ENCODE peak calls at places on chromosome 1, in eight cellular contexts. One of them, this sample, is unnamed.

GRCh38 chr1:33388989-33389771 is 41.7 kb downstream of the PHC2 start:
- DNase-seq in lower lobe of right lung: no peak
- DNase-seq in kidney: peak; percentile 76
- DNase-seq in neural progenitor cell: no peak
- DNase-seq in DND-41: no peak
- DNase-seq in endodermal cell: no peak
- DNase-seq in PC-9: no peak
- DNase-seq in fibroblast of lung: peak; percentile 88
- DNase-seq in this sample: peak; percentile 50

GRCh38 chr1:153922076-153922837 is 515 bp downstream of the GATAD2B start:
- DNase-seq in lower lobe of right lung: peak; percentile 68
- DNase-seq in kidney: peak; percentile 86
- DNase-seq in neural progenitor cell: peak; percentile 92
- DNase-seq in DND-41: peak; percentile 79
- DNase-seq in endodermal cell: peak; percentile 91
- DNase-seq in PC-9: peak; percentile 53
- DNase-seq in fibroblast of lung: no peak
- DNase-seq in this sample: no peak

GRCh38 chr1:38296047-38296446 is 249.5 kb upstream of the POU3F1 start:
- DNase-seq in lower lobe of right lung: no peak
- DNase-seq in kidney: no peak
- DNase-seq in neural progenitor cell: no peak
- DNase-seq in DND-41: no peak
- DNase-seq in endodermal cell: no peak
- DNase-seq in PC-9: no peak
- DNase-seq in fibroblast of lung: no peak
- DNase-seq in this sample: no peak

GRCh38 chr1:155080250-155081228 is 1.9 kb downstream of the EFNA3 start:
- DNase-seq in lower lobe of right lung: no peak
- DNase-seq in kidney: peak; percentile 78
- DNase-seq in neural progenitor cell: peak; percentile 95
- DNase-seq in DND-41: peak; percentile 54
- DNase-seq in endodermal cell: peak; percentile 93
- DNase-seq in PC-9: peak; percentile 28
- DNase-seq in fibroblast of lung: no peak
- DNase-seq in this sample: no peak

GRCh38 chr1:230815277-230815676 is 53.0 kb downstream of the C1orf198 start:
- DNase-seq in lower lobe of right lung: no peak
- DNase-seq in kidney: no peak
- DNase-seq in neural progenitor cell: no peak
- DNase-seq in DND-41: no peak
- DNase-seq in endodermal cell: peak; percentile 3
- DNase-seq in PC-9: no peak
- DNase-seq in fibroblast of lung: no peak
- DNase-seq in this sample: no peak

GRCh38 chr1:103112535-103112934 is 4.2 kb upstream of the COL11A1 start:
- DNase-seq in lower lobe of right lung: no peak
- DNase-seq in kidney: no peak
- DNase-seq in neural progenitor cell: no peak
- DNase-seq in DND-41: no peak
- DNase-seq in endodermal cell: no peak
- DNase-seq in PC-9: no peak
- DNase-seq in fibroblast of lung: no peak
- DNase-seq in this sample: no peak

GRCh38 chr1:233598891-233599541 is 14.9 kb upstream of the KCNK1 start:
- DNase-seq in lower lobe of right lung: no peak
- DNase-seq in kidney: no peak
- DNase-seq in neural progenitor cell: no peak
- DNase-seq in DND-41: no peak
- DNase-seq in endodermal cell: no peak
- DNase-seq in PC-9: no peak
- DNase-seq in fibroblast of lung: no peak
- DNase-seq in this sample: no peak

GRCh38 chr1:4616831-4617465 is 37.5 kb upstream of the AJAP1 start:
- DNase-seq in lower lobe of right lung: no peak
- DNase-seq in kidney: peak; percentile 66
- DNase-seq in neural progenitor cell: no peak
- DNase-seq in DND-41: no peak
- DNase-seq in endodermal cell: no peak
- DNase-seq in PC-9: no peak
- DNase-seq in fibroblast of lung: no peak
- DNase-seq in this sample: no peak

DNA sequence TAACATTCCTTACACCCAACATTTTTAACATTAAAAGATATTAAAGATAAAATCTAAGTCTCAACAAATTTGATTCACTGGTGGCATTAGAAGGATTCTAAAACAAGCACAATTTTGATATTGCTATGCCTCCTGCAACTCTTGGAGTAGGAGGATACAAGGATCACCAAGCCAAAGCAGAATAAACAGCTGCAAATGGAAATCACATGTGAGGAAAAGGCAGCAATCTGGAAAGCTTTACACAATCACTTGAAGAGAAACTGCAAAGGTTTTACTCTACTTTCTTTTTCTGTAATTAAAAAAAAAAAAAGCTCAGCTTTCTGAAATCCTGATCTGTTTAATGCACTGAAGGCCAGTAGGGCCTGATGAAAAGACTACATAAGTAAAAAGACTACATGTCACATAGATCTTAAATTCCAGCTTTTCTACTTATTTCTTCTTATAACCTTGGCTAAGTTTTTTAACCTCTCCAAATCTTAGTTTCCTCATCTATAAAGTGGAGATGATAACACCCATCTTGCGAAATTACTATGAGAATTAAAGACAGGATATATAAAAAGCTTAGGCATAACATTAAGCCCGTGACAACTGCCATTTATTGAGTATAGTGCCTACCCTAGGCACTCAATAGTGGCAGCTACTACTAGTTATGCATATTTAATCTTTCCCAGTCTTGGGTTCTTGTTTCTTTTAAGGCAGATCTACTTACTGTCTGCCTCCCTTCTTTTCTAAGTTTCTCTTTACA is 73.5 kb downstream of the EPS15 start:
- DNase-seq in lower lobe of right lung: no peak
- DNase-seq in kidney: no peak
- DNase-seq in neural progenitor cell: no peak
- DNase-seq in DND-41: no peak
- DNase-seq in endodermal cell: no peak
- DNase-seq in PC-9: no peak
- DNase-seq in fibroblast of lung: peak; percentile 45
- DNase-seq in this sample: no peak
- H3K27ac ChIP-seq in lower lobe of right lung: no peak overlapping the region
- H3K27ac ChIP-seq in kidney: no peak overlapping the region
- H3K27ac ChIP-seq in neural progenitor cell: no peak overlapping the region
- H3K27ac ChIP-seq in DND-41: no peak overlapping the region
- H3K27ac ChIP-seq in endodermal cell: peak overlapping the region; percentile 20
- H3K27ac ChIP-seq in PC-9: no peak overlapping the region
- H3K27ac ChIP-seq in fibroblast of lung: no peak overlapping the region
- H3K27ac ChIP-seq in this sample: no peak overlapping the region

DNA sequence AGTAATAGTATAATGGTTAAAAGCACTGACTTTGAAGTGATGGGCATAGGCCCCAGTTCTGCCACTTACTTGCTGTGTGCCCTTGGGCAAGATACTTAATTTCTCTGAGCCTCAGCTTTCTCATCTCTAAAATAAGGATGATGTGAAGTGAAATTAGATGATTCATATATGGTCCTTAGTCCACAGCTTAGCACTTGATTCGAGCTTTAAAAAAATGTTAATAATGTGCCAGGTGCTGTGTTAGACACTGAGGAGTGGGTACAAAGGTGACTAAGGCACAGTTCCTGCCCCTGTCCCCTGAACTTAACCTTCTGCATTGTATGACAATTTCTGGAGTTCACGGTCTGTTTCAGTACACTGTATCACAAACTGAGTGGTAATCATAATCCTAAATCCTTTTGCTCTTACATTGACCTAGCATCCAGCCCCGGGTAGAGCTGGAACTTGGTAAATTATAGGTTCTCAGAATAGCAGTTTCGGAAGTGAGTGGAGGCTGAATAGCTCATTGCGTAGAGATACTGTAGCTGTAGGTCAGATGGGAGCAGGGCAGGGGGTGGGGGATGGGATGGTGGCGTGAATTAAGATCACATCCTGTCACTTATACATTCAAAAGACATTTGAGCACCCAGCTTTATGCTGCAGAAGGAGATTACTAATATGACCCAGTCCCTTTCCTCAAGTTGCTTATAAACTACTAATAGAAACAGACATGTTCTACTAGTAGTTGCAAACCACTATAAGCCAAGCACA is 1.5 kb downstream of the ZNF691 start:
- DNase-seq in lower lobe of right lung: no peak
- DNase-seq in kidney: no peak
- DNase-seq in neural progenitor cell: no peak
- DNase-seq in DND-41: no peak
- DNase-seq in endodermal cell: no peak
- DNase-seq in PC-9: no peak
- DNase-seq in fibroblast of lung: no peak
- DNase-seq in this sample: no peak
- H3K4me3 ChIP-seq in lower lobe of right lung: peak overlapping the region; percentile 98
- H3K4me3 ChIP-seq in kidney: peak overlapping the region; percentile 90
- H3K4me3 ChIP-seq in neural progenitor cell: peak overlapping the region; percentile 78
- H3K4me3 ChIP-seq in DND-41: peak overlapping the region; percentile 82
- H3K4me3 ChIP-seq in endodermal cell: peak overlapping the region; percentile 87
- H3K4me3 ChIP-seq in PC-9: peak overlapping the region; percentile 80
- H3K4me3 ChIP-seq in fibroblast of lung: no peak overlapping the region
- H3K4me3 ChIP-seq in this sample: no peak overlapping the region

DNA sequence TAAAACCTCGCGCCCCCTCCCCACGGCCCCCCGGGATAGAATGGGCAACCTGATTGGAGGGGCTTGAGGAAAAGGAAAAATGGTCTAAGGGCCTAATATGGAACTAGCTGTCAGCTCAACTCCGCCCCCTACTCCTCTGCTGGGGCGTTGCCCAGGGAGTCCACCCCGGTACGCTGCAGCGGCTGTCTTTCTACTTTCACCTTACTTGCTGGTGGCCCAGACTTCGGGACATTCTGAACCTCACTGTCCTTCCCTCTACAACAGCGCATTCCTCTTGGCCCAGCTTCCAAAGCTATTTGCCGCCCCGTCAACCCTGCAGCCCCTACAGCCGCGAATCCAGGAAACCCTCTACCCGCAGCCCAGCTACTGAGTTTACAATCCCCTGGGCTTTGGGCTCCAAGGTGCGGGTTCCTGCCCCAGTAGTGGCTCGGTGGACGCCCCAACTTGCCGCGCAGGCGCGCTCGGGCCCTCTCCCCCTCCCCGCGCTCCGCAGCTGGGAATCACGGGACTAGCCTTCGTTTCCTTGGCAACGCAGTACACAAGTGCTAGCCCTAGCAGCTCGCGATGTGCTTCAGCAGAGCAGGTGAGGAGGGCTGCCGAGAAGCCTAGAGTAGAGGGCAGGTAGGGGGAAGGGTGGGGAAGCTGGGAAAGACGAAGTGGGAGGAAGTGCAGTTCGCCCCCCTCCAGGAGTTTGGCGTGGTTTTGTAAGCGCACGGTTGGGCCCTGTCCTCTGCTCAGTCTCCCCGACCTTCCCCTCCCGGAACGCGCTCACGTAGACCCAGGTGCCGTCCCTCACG is 55.6 kb downstream of the CHIA start:
- DNase-seq in lower lobe of right lung: peak; percentile 93
- DNase-seq in kidney: peak; percentile 96
- DNase-seq in neural progenitor cell: peak; percentile 98
- DNase-seq in DND-41: peak; percentile 91
- DNase-seq in endodermal cell: peak; percentile 98
- DNase-seq in PC-9: peak; percentile 61
- DNase-seq in fibroblast of lung: peak; percentile 84
- DNase-seq in this sample: peak; percentile 75
- TF ChIP-seq CTCF in lower lobe of right lung: peak; percentile 12
- TF ChIP-seq CTCF in kidney: no peak
- TF ChIP-seq CTCF in neural progenitor cell: peak; percentile 42
- TF ChIP-seq CTCF in DND-41: peak; percentile 61
- TF ChIP-seq CTCF in endodermal cell: peak; percentile 47
- TF ChIP-seq CTCF in PC-9: no peak
- TF ChIP-seq CTCF in fibroblast of lung: no peak
- TF ChIP-seq CTCF in this sample: peak; percentile 27

GRCh38 chr1:116511459-116512019 is 59.3 kb downstream of the CD58 start:
- DNase-seq in lower lobe of right lung: no peak
- DNase-seq in kidney: no peak
- DNase-seq in neural progenitor cell: no peak
- DNase-seq in DND-41: no peak
- DNase-seq in endodermal cell: no peak
- DNase-seq in PC-9: no peak
- DNase-seq in fibroblast of lung: no peak
- DNase-seq in this sample: no peak

GRCh38 chr1:116508090-116508983 is 62.5 kb downstream of the CD58 start:
- DNase-seq in lower lobe of right lung: no peak
- DNase-seq in kidney: no peak
- DNase-seq in neural progenitor cell: no peak
- DNase-seq in DND-41: no peak
- DNase-seq in endodermal cell: no peak
- DNase-seq in PC-9: peak; percentile 100
- DNase-seq in fibroblast of lung: no peak
- DNase-seq in this sample: no peak

GRCh38 chr1:116510361-116510760 is 60.5 kb downstream of the CD58 start:
- DNase-seq in lower lobe of right lung: no peak
- DNase-seq in kidney: no peak
- DNase-seq in neural progenitor cell: no peak
- DNase-seq in DND-41: no peak
- DNase-seq in endodermal cell: no peak
- DNase-seq in PC-9: peak; percentile 39
- DNase-seq in fibroblast of lung: no peak
- DNase-seq in this sample: no peak

GRCh38 chr1:116506132-116507004 is 64.5 kb downstream of the CD58 start:
- DNase-seq in lower lobe of right lung: no peak
- DNase-seq in kidney: no peak
- DNase-seq in neural progenitor cell: no peak
- DNase-seq in DND-41: no peak
- DNase-seq in endodermal cell: no peak
- DNase-seq in PC-9: no peak
- DNase-seq in fibroblast of lung: no peak
- DNase-seq in this sample: no peak

DNA sequence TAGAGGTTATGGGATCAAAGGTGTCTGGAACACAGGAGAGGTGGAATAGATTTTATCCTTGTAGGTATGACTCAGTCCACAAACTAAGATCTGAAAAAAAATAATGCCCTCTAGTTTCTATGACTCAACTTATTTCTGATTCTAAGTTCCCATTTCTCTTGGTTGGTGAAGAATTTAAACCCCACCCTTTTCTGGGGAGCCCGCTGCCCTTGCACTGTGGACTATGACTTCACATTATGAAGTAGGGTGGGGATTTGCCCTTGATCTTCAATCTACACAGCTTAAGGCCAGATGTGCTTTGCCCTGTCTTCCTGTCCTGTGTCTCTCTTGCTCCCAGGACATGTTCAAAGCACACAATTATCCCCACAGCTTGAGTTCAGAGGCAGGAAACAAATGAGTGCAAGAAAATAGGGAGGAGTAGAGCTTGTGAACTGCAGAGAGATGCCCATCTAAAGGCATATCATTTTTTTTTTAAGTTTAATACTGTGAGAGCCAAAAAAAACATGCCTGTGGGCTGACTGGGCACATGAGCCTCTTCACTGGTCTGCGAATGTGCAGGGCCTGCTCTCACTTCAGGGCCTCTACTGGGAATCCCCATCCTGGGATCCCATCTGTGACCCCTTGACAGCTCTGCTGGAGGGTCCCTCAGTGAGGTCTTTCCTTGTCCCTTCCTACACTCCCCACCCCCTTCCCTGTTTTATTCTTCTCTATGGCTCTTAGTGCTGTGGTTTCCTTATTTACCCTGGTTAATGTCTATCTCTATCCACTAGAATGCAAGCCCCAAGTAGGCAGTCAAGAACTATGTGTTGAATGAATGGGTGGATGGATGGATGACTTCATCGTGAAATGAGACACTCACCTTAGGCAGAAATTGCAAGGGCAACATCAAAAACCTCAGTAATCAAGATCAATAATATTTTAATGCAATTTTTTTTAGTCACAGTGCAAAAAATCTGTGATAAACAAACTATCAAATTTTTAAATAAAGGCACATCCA is 61.5 kb downstream of the CD58 start:
- DNase-seq in lower lobe of right lung: no peak
- DNase-seq in kidney: no peak
- DNase-seq in neural progenitor cell: no peak
- DNase-seq in DND-41: no peak
- DNase-seq in endodermal cell: no peak
- DNase-seq in PC-9: peak; percentile 90
- DNase-seq in fibroblast of lung: peak; percentile 90
- DNase-seq in this sample: peak; percentile 81
- H3K27ac ChIP-seq in lower lobe of right lung: peak overlapping the region; percentile 49
- H3K27ac ChIP-seq in kidney: no peak overlapping the region
- H3K27ac ChIP-seq in neural progenitor cell: no peak overlapping the region
- H3K27ac ChIP-seq in DND-41: peak overlapping the region; percentile 22
- H3K27ac ChIP-seq in endodermal cell: no peak overlapping the region
- H3K27ac ChIP-seq in PC-9: peak overlapping the region; percentile 97
- H3K27ac ChIP-seq in fibroblast of lung: peak overlapping the region; percentile 67
- H3K27ac ChIP-seq in this sample: peak overlapping the region; percentile 88

This sample was measured in brain microvascular endothelial cell.